ENCODE peak calls at places on chromosomes 1 and 21, in ten cellular contexts. One of them, this sample, is unnamed.
A peak's percentile ranks its signal among the peaks of the same experiment; 100 is the strongest.

GRCh38 chr1:89041055-89041707 is 18.5 kb upstream of the GBP3 start:
- DNase-seq in heart left ventricle: no peak
- DNase-seq in tibial artery: no peak
- DNase-seq in HFF-Myc: no peak
- DNase-seq in AG04449: peak; percentile 41
- DNase-seq in suprapubic skin: no peak
- DNase-seq in NB4: no peak
- DNase-seq in vagina: no peak
- DNase-seq in RWPE2: no peak
- DNase-seq in fibroblast of lung: peak; percentile 82
- DNase-seq in this sample: peak; percentile 78

GRCh38 chr1:149888999-149889289 is 10.4 kb upstream of the BOLA1 start:
- DNase-seq in heart left ventricle: no peak
- DNase-seq in tibial artery: no peak
- DNase-seq in HFF-Myc: no peak
- DNase-seq in AG04449: no peak
- DNase-seq in suprapubic skin: no peak
- DNase-seq in NB4: no peak
- DNase-seq in vagina: no peak
- DNase-seq in RWPE2: no peak
- DNase-seq in fibroblast of lung: no peak
- DNase-seq in this sample: peak; percentile 52

GRCh38 chr1:40318476-40318875 is 1.4 kb upstream of the COL9A2 start:
- DNase-seq in heart left ventricle: no peak
- DNase-seq in tibial artery: no peak
- DNase-seq in HFF-Myc: no peak
- DNase-seq in AG04449: no peak
- DNase-seq in suprapubic skin: no peak
- DNase-seq in NB4: no peak
- DNase-seq in vagina: no peak
- DNase-seq in RWPE2: no peak
- DNase-seq in fibroblast of lung: no peak
- DNase-seq in this sample: no peak

GRCh38 chr1:26999440-26999987 is 6.0 kb downstream of the TRNP1 start:
- DNase-seq in heart left ventricle: peak; percentile 73
- DNase-seq in tibial artery: peak; percentile 84
- DNase-seq in HFF-Myc: peak; percentile 94
- DNase-seq in AG04449: peak; percentile 96
- DNase-seq in suprapubic skin: no peak
- DNase-seq in NB4: no peak
- DNase-seq in vagina: no peak
- DNase-seq in RWPE2: peak; percentile 97
- DNase-seq in fibroblast of lung: peak; percentile 98
- DNase-seq in this sample: peak; percentile 96

GRCh38 chr1:167460836-167461235 is 57.5 kb downstream of the CD247 start:
- DNase-seq in heart left ventricle: no peak
- DNase-seq in tibial artery: no peak
- DNase-seq in HFF-Myc: no peak
- DNase-seq in AG04449: no peak
- DNase-seq in suprapubic skin: no peak
- DNase-seq in NB4: no peak
- DNase-seq in vagina: no peak
- DNase-seq in RWPE2: no peak
- DNase-seq in fibroblast of lung: no peak
- DNase-seq in this sample: no peak

GRCh38 chr1:2980073-2980791 is 41.0 kb upstream of the ACTRT2 start:
- DNase-seq in heart left ventricle: peak; percentile 4
- DNase-seq in tibial artery: no peak
- DNase-seq in HFF-Myc: no peak
- DNase-seq in AG04449: no peak
- DNase-seq in suprapubic skin: peak; percentile 75
- DNase-seq in NB4: no peak
- DNase-seq in vagina: no peak
- DNase-seq in RWPE2: peak; percentile 55
- DNase-seq in fibroblast of lung: no peak
- DNase-seq in this sample: no peak

GRCh38 chr1:153578490-153578889 is 12.8 kb upstream of the S100A2 start:
- DNase-seq in heart left ventricle: no peak
- DNase-seq in tibial artery: no peak
- DNase-seq in HFF-Myc: no peak
- DNase-seq in AG04449: no peak
- DNase-seq in suprapubic skin: no peak
- DNase-seq in NB4: no peak
- DNase-seq in vagina: no peak
- DNase-seq in RWPE2: no peak
- DNase-seq in fibroblast of lung: no peak
- DNase-seq in this sample: no peak

GRCh38 chr1:1302006-1302430 is 5.7 kb downstream of the ACAP3 start:
- DNase-seq in heart left ventricle: no peak
- DNase-seq in tibial artery: no peak
- DNase-seq in HFF-Myc: no peak
- DNase-seq in AG04449: no peak
- DNase-seq in suprapubic skin: no peak
- DNase-seq in NB4: no peak
- DNase-seq in vagina: no peak
- DNase-seq in RWPE2: no peak
- DNase-seq in fibroblast of lung: no peak
- DNase-seq in this sample: no peak

GRCh38 chr1:67833595-67833926 is 294 bp upstream of the GNG12 start:
- DNase-seq in heart left ventricle: no peak
- DNase-seq in tibial artery: peak; percentile 36
- DNase-seq in HFF-Myc: no peak
- DNase-seq in AG04449: no peak
- DNase-seq in suprapubic skin: no peak
- DNase-seq in NB4: no peak
- DNase-seq in vagina: no peak
- DNase-seq in RWPE2: no peak
- DNase-seq in fibroblast of lung: peak; percentile 55
- DNase-seq in this sample: no peak

GRCh38 chr1:65059930-65060538 is 88.0 kb upstream of the AK4 start:
- DNase-seq in heart left ventricle: no peak
- DNase-seq in tibial artery: no peak
- DNase-seq in HFF-Myc: no peak
- DNase-seq in AG04449: no peak
- DNase-seq in suprapubic skin: no peak
- DNase-seq in NB4: peak; percentile 32
- DNase-seq in vagina: no peak
- DNase-seq in RWPE2: no peak
- DNase-seq in fibroblast of lung: peak; percentile 72
- DNase-seq in this sample: peak; percentile 45

GRCh38 chr1:22955146-22955545 is 17.5 kb downstream of the LACTBL1 start:
- DNase-seq in heart left ventricle: no peak
- DNase-seq in tibial artery: no peak
- DNase-seq in HFF-Myc: no peak
- DNase-seq in AG04449: no peak
- DNase-seq in suprapubic skin: no peak
- DNase-seq in NB4: no peak
- DNase-seq in vagina: no peak
- DNase-seq in RWPE2: no peak
- DNase-seq in fibroblast of lung: no peak
- DNase-seq in this sample: no peak

GRCh38 chr1:74673351-74674111 is at the start of gene ERICH3:
- DNase-seq in heart left ventricle: no peak
- DNase-seq in tibial artery: no peak
- DNase-seq in HFF-Myc: no peak
- DNase-seq in AG04449: no peak
- DNase-seq in suprapubic skin: no peak
- DNase-seq in NB4: no peak
- DNase-seq in vagina: no peak
- DNase-seq in RWPE2: no peak
- DNase-seq in fibroblast of lung: peak; percentile 2
- DNase-seq in this sample: peak; percentile 5

GRCh38 chr1:2088434-2088833 is 38.2 kb downstream of the PRKCZ start:
- DNase-seq in heart left ventricle: no peak
- DNase-seq in tibial artery: no peak
- DNase-seq in HFF-Myc: no peak
- DNase-seq in AG04449: no peak
- DNase-seq in suprapubic skin: no peak
- DNase-seq in NB4: no peak
- DNase-seq in vagina: no peak
- DNase-seq in RWPE2: no peak
- DNase-seq in fibroblast of lung: peak; percentile 43
- DNase-seq in this sample: no peak

GRCh38 chr21:27475363-27475955 is 508.6 kb upstream of the ADAMTS5 start:
- DNase-seq in heart left ventricle: no peak
- DNase-seq in tibial artery: no peak
- DNase-seq in HFF-Myc: no peak
- DNase-seq in AG04449: no peak
- DNase-seq in suprapubic skin: no peak
- DNase-seq in NB4: no peak
- DNase-seq in vagina: no peak
- DNase-seq in RWPE2: no peak
- DNase-seq in fibroblast of lung: no peak
- DNase-seq in this sample: peak; percentile 11

GRCh38 chr1:241215203-241215602 is 141.8 kb downstream of the RGS7 start:
- DNase-seq in heart left ventricle: no peak
- DNase-seq in tibial artery: no peak
- DNase-seq in HFF-Myc: no peak
- DNase-seq in AG04449: no peak
- DNase-seq in suprapubic skin: no peak
- DNase-seq in NB4: no peak
- DNase-seq in vagina: no peak
- DNase-seq in RWPE2: no peak
- DNase-seq in fibroblast of lung: peak; percentile 42
- DNase-seq in this sample: no peak

GRCh38 chr1:180932373-180932772 is 19.7 kb downstream of the KIAA1614 start:
- DNase-seq in heart left ventricle: no peak
- DNase-seq in tibial artery: no peak
- DNase-seq in HFF-Myc: no peak
- DNase-seq in AG04449: no peak
- DNase-seq in suprapubic skin: no peak
- DNase-seq in NB4: no peak
- DNase-seq in vagina: no peak
- DNase-seq in RWPE2: no peak
- DNase-seq in fibroblast of lung: no peak
- DNase-seq in this sample: no peak

GRCh38 chr1:25435315-25436103 is 4.8 kb downstream of the MACO1 start:
- DNase-seq in heart left ventricle: no peak
- DNase-seq in tibial artery: peak; percentile 49
- DNase-seq in HFF-Myc: no peak
- DNase-seq in AG04449: no peak
- DNase-seq in suprapubic skin: no peak
- DNase-seq in NB4: peak; percentile 60
- DNase-seq in vagina: no peak
- DNase-seq in RWPE2: no peak
- DNase-seq in fibroblast of lung: no peak
- DNase-seq in this sample: peak; percentile 27

DNA sequence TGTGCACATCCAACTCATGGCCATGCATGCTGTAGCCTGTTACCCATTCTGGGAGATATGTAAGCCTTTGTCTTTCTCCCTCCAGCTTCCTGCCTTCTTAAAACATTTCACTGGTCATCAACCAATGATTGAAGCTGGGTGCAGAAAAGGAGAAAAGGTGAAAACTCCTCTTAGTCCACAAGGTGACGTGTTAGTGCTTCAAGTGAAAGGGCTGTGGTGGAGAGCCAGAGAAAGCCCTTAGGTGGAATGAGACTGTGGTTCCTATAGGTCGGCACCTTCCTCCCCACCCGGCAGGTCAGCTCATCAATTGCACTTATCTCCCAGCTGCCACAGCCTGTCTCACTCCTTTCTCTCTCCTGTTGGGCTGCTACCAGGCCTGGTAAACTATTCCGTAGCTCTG is 30.4 kb downstream of the ERG start:
- DNase-seq in heart left ventricle: no peak
- DNase-seq in tibial artery: no peak
- DNase-seq in HFF-Myc: no peak
- DNase-seq in AG04449: no peak
- DNase-seq in suprapubic skin: no peak
- DNase-seq in NB4: peak; percentile 25
- DNase-seq in vagina: no peak
- DNase-seq in RWPE2: no peak
- DNase-seq in fibroblast of lung: no peak
- DNase-seq in this sample: peak; percentile 19
- TF ChIP-seq CTCF in heart left ventricle: no peak
- TF ChIP-seq CTCF in tibial artery: no peak
- TF ChIP-seq CTCF in HFF-Myc: no peak
- TF ChIP-seq CTCF in AG04449: no peak
- TF ChIP-seq CTCF in suprapubic skin: no peak
- TF ChIP-seq CTCF in NB4: no peak
- TF ChIP-seq CTCF in vagina: no peak
- TF ChIP-seq CTCF in RWPE2: no peak
- TF ChIP-seq CTCF in fibroblast of lung: no peak
- TF ChIP-seq CTCF in this sample: no peak

GRCh38 chr1:207033302-207033701 is 746 bp upstream of the C1orf116 start:
- DNase-seq in heart left ventricle: no peak
- DNase-seq in tibial artery: no peak
- DNase-seq in HFF-Myc: no peak
- DNase-seq in AG04449: no peak
- DNase-seq in suprapubic skin: no peak
- DNase-seq in NB4: no peak
- DNase-seq in vagina: no peak
- DNase-seq in RWPE2: no peak
- DNase-seq in fibroblast of lung: no peak
- DNase-seq in this sample: peak; percentile 53
- H3K4me3 ChIP-seq in heart left ventricle: no peak overlapping the region
- H3K4me3 ChIP-seq in tibial artery: no peak overlapping the region
- H3K4me3 ChIP-seq in HFF-Myc: no peak overlapping the region
- H3K4me3 ChIP-seq in AG04449: no peak overlapping the region
- H3K4me3 ChIP-seq in suprapubic skin: no peak overlapping the region
- H3K4me3 ChIP-seq in NB4: no peak overlapping the region
- H3K4me3 ChIP-seq in vagina: no peak overlapping the region
- H3K4me3 ChIP-seq in RWPE2: no peak overlapping the region
- H3K4me3 ChIP-seq in fibroblast of lung: no peak overlapping the region
- H3K4me3 ChIP-seq in this sample: peak overlapping the region; percentile 25

GRCh38 chr1:112618114-112618720 is 724 bp downstream of the ST7L start:
- DNase-seq in heart left ventricle: no peak
- DNase-seq in tibial artery: no peak
- DNase-seq in HFF-Myc: no peak
- DNase-seq in AG04449: no peak
- DNase-seq in suprapubic skin: no peak
- DNase-seq in NB4: peak; percentile 63
- DNase-seq in vagina: no peak
- DNase-seq in RWPE2: no peak
- DNase-seq in fibroblast of lung: peak; percentile 32
- DNase-seq in this sample: peak; percentile 56
- TF ChIP-seq CTCF in heart left ventricle: no peak
- TF ChIP-seq CTCF in tibial artery: no peak
- TF ChIP-seq CTCF in HFF-Myc: no peak
- TF ChIP-seq CTCF in AG04449: no peak
- TF ChIP-seq CTCF in suprapubic skin: no peak
- TF ChIP-seq CTCF in NB4: no peak
- TF ChIP-seq CTCF in vagina: no peak
- TF ChIP-seq CTCF in RWPE2: no peak
- TF ChIP-seq CTCF in fibroblast of lung: no peak
- TF ChIP-seq CTCF in this sample: no peak

GRCh38 chr1:114618606-114619005 is 37.2 kb upstream of the BCAS2 start:
- DNase-seq in heart left ventricle: no peak
- DNase-seq in tibial artery: no peak
- DNase-seq in HFF-Myc: no peak
- DNase-seq in AG04449: no peak
- DNase-seq in suprapubic skin: no peak
- DNase-seq in NB4: no peak
- DNase-seq in vagina: no peak
- DNase-seq in RWPE2: no peak
- DNase-seq in fibroblast of lung: no peak
- DNase-seq in this sample: peak; percentile 87

GRCh38 chr1:114623364-114623763 is 41.9 kb upstream of the BCAS2 start:
- DNase-seq in heart left ventricle: no peak
- DNase-seq in tibial artery: no peak
- DNase-seq in HFF-Myc: no peak
- DNase-seq in AG04449: no peak
- DNase-seq in suprapubic skin: no peak
- DNase-seq in NB4: no peak
- DNase-seq in vagina: no peak
- DNase-seq in RWPE2: no peak
- DNase-seq in fibroblast of lung: no peak
- DNase-seq in this sample: no peak

GRCh38 chr1:114620419-114620818 is 39.0 kb upstream of the BCAS2 start:
- DNase-seq in heart left ventricle: no peak
- DNase-seq in tibial artery: no peak
- DNase-seq in HFF-Myc: no peak
- DNase-seq in AG04449: no peak
- DNase-seq in suprapubic skin: no peak
- DNase-seq in NB4: no peak
- DNase-seq in vagina: no peak
- DNase-seq in RWPE2: no peak
- DNase-seq in fibroblast of lung: no peak
- DNase-seq in this sample: peak; percentile 47
- H3K4me3 ChIP-seq in heart left ventricle: no peak overlapping the region
- H3K4me3 ChIP-seq in tibial artery: no peak overlapping the region
- H3K4me3 ChIP-seq in HFF-Myc: no peak overlapping the region
- H3K4me3 ChIP-seq in AG04449: no peak overlapping the region
- H3K4me3 ChIP-seq in suprapubic skin: no peak overlapping the region
- H3K4me3 ChIP-seq in NB4: no peak overlapping the region
- H3K4me3 ChIP-seq in vagina: no peak overlapping the region
- H3K4me3 ChIP-seq in RWPE2: no peak overlapping the region
- H3K4me3 ChIP-seq in fibroblast of lung: no peak overlapping the region
- H3K4me3 ChIP-seq in this sample: no peak overlapping the region